ENCODE peak calls at places on chromosomes 5 and 9, in ten cellular contexts. One of them, this sample, is unnamed.

GRCh38 chr5:95863383-95863757 is 40.8 kb upstream of the GLRX start:
- DNase-seq in left colon: no peak
- DNase-seq in iPS-NIHi11: no peak
- DNase-seq in NCI-H187 treated with DMSO at 0.1 percent for 48 hours: no peak
- DNase-seq in stimulated activated CD8-positive, alpha-beta memory T cell treated with anti-CD3 and anti-CD28 coated beads, Interleukin-7, amount 100 ng/mL, for 24 hours: no peak
- DNase-seq in CD4-positive, CD25-positive, alpha-beta regulatory T cell: no peak
- DNase-seq in pancreas: no peak
- DNase-seq in mesendoderm: no peak
- DNase-seq in RWPE1: no peak
- DNase-seq in CD8-positive, alpha-beta T cell: no peak
- DNase-seq in this sample: peak

GRCh38 chr5:142239394-142240159 is 85.2 kb downstream of the SPRY4 start:
- DNase-seq in left colon: no peak
- DNase-seq in RWPE1: peak
- DNase-seq in iPS-NIHi11: no peak
- DNase-seq in CD8-positive, alpha-beta T cell: no peak
- DNase-seq in CD4-positive, CD25-positive, alpha-beta regulatory T cell: no peak
- DNase-seq in NCI-H187 treated with DMSO at 0.1 percent for 48 hours: no peak
- DNase-seq in pancreas: no peak
- DNase-seq in stimulated activated CD8-positive, alpha-beta memory T cell treated with anti-CD3 and anti-CD28 coated beads, Interleukin-7, amount 100 ng/mL, for 24 hours: no peak
- DNase-seq in mesendoderm: no peak
- DNase-seq in this sample: no peak

GRCh38 chr5:98096155-98096554 is 677.3 kb upstream of the RGMB start:
- DNase-seq in NCI-H187 treated with DMSO at 0.1 percent for 48 hours: no peak
- DNase-seq in mesendoderm: peak
- DNase-seq in CD4-positive, CD25-positive, alpha-beta regulatory T cell: no peak
- DNase-seq in pancreas: no peak
- DNase-seq in CD8-positive, alpha-beta T cell: no peak
- DNase-seq in iPS-NIHi11: no peak
- DNase-seq in RWPE1: no peak
- DNase-seq in stimulated activated CD8-positive, alpha-beta memory T cell treated with anti-CD3 and anti-CD28 coated beads, Interleukin-7, amount 100 ng/mL, for 24 hours: no peak
- DNase-seq in left colon: no peak
- DNase-seq in this sample: peak

GRCh38 chr5:95669540-95669939 is 13.3 kb downstream of the SPATA9 start:
- DNase-seq in pancreas: no peak
- DNase-seq in CD4-positive, CD25-positive, alpha-beta regulatory T cell: no peak
- DNase-seq in iPS-NIHi11: no peak
- DNase-seq in NCI-H187 treated with DMSO at 0.1 percent for 48 hours: no peak
- DNase-seq in CD8-positive, alpha-beta T cell: no peak
- DNase-seq in stimulated activated CD8-positive, alpha-beta memory T cell treated with anti-CD3 and anti-CD28 coated beads, Interleukin-7, amount 100 ng/mL, for 24 hours: no peak
- DNase-seq in mesendoderm: peak
- DNase-seq in left colon: peak
- DNase-seq in RWPE1: no peak
- DNase-seq in this sample: peak

GRCh38 chr9:98603821-98604383 is 104.8 kb downstream of the GABBR2 start:
- DNase-seq in left colon: no peak
- DNase-seq in mesendoderm: no peak
- DNase-seq in stimulated activated CD8-positive, alpha-beta memory T cell treated with anti-CD3 and anti-CD28 coated beads, Interleukin-7, amount 100 ng/mL, for 24 hours: no peak
- DNase-seq in NCI-H187 treated with DMSO at 0.1 percent for 48 hours: no peak
- DNase-seq in RWPE1: no peak
- DNase-seq in iPS-NIHi11: no peak
- DNase-seq in pancreas: no peak
- DNase-seq in CD8-positive, alpha-beta T cell: no peak
- DNase-seq in CD4-positive, CD25-positive, alpha-beta regulatory T cell: no peak
- DNase-seq in this sample: peak

GRCh38 chr5:151651997-151652645 is 34.6 kb downstream of the SPARC start:
- DNase-seq in pancreas: peak
- DNase-seq in CD8-positive, alpha-beta T cell: peak
- DNase-seq in mesendoderm: peak
- DNase-seq in left colon: peak
- DNase-seq in RWPE1: peak
- DNase-seq in stimulated activated CD8-positive, alpha-beta memory T cell treated with anti-CD3 and anti-CD28 coated beads, Interleukin-7, amount 100 ng/mL, for 24 hours: peak
- DNase-seq in NCI-H187 treated with DMSO at 0.1 percent for 48 hours: peak
- DNase-seq in iPS-NIHi11: peak
- DNase-seq in CD4-positive, CD25-positive, alpha-beta regulatory T cell: peak
- DNase-seq in this sample: peak

GRCh38 chr5:96997265-96997859 is 61.5 kb downstream of the LNPEP start:
- DNase-seq in pancreas: no peak
- DNase-seq in RWPE1: peak
- DNase-seq in CD4-positive, CD25-positive, alpha-beta regulatory T cell: peak
- DNase-seq in stimulated activated CD8-positive, alpha-beta memory T cell treated with anti-CD3 and anti-CD28 coated beads, Interleukin-7, amount 100 ng/mL, for 24 hours: no peak
- DNase-seq in mesendoderm: peak
- DNase-seq in iPS-NIHi11: peak
- DNase-seq in NCI-H187 treated with DMSO at 0.1 percent for 48 hours: no peak
- DNase-seq in left colon: no peak
- DNase-seq in CD8-positive, alpha-beta T cell: no peak
- DNase-seq in this sample: peak

GRCh38 chr5:75744355-75744754 is 27.1 kb upstream of the POC5 start:
- DNase-seq in NCI-H187 treated with DMSO at 0.1 percent for 48 hours: no peak
- DNase-seq in CD4-positive, CD25-positive, alpha-beta regulatory T cell: no peak
- DNase-seq in pancreas: no peak
- DNase-seq in stimulated activated CD8-positive, alpha-beta memory T cell treated with anti-CD3 and anti-CD28 coated beads, Interleukin-7, amount 100 ng/mL, for 24 hours: no peak
- DNase-seq in left colon: no peak
- DNase-seq in mesendoderm: no peak
- DNase-seq in CD8-positive, alpha-beta T cell: no peak
- DNase-seq in iPS-NIHi11: no peak
- DNase-seq in RWPE1: no peak
- DNase-seq in this sample: no peak

GRCh38 chr9:119868694-119869093 is 499.5 kb upstream of the BRINP1 start:
- DNase-seq in CD8-positive, alpha-beta T cell: no peak
- DNase-seq in RWPE1: no peak
- DNase-seq in pancreas: no peak
- DNase-seq in left colon: peak
- DNase-seq in CD4-positive, CD25-positive, alpha-beta regulatory T cell: no peak
- DNase-seq in NCI-H187 treated with DMSO at 0.1 percent for 48 hours: no peak
- DNase-seq in mesendoderm: peak
- DNase-seq in stimulated activated CD8-positive, alpha-beta memory T cell treated with anti-CD3 and anti-CD28 coated beads, Interleukin-7, amount 100 ng/mL, for 24 hours: no peak
- DNase-seq in iPS-NIHi11: no peak
- DNase-seq in this sample: no peak

GRCh38 chr5:90560771-90561170 is 2.2 kb downstream of the ADGRV1 start:
- DNase-seq in CD8-positive, alpha-beta T cell: no peak
- DNase-seq in CD4-positive, CD25-positive, alpha-beta regulatory T cell: no peak
- DNase-seq in mesendoderm: no peak
- DNase-seq in left colon: no peak
- DNase-seq in RWPE1: no peak
- DNase-seq in pancreas: no peak
- DNase-seq in iPS-NIHi11: no peak
- DNase-seq in NCI-H187 treated with DMSO at 0.1 percent for 48 hours: no peak
- DNase-seq in stimulated activated CD8-positive, alpha-beta memory T cell treated with anti-CD3 and anti-CD28 coated beads, Interleukin-7, amount 100 ng/mL, for 24 hours: no peak
- DNase-seq in this sample: no peak

GRCh38 chr9:115944166-115944948 is 209.2 kb upstream of the PAPPA start:
- DNase-seq in iPS-NIHi11: peak
- DNase-seq in RWPE1: peak
- DNase-seq in CD8-positive, alpha-beta T cell: no peak
- DNase-seq in CD4-positive, CD25-positive, alpha-beta regulatory T cell: no peak
- DNase-seq in stimulated activated CD8-positive, alpha-beta memory T cell treated with anti-CD3 and anti-CD28 coated beads, Interleukin-7, amount 100 ng/mL, for 24 hours: no peak
- DNase-seq in left colon: peak
- DNase-seq in NCI-H187 treated with DMSO at 0.1 percent for 48 hours: no peak
- DNase-seq in mesendoderm: peak
- DNase-seq in pancreas: no peak
- DNase-seq in this sample: peak

GRCh38 chr9:136679431-136679941 is 7.8 kb downstream of the AGPAT2 start:
- DNase-seq in mesendoderm: no peak
- DNase-seq in stimulated activated CD8-positive, alpha-beta memory T cell treated with anti-CD3 and anti-CD28 coated beads, Interleukin-7, amount 100 ng/mL, for 24 hours: no peak
- DNase-seq in left colon: no peak
- DNase-seq in RWPE1: no peak
- DNase-seq in pancreas: no peak
- DNase-seq in iPS-NIHi11: no peak
- DNase-seq in CD8-positive, alpha-beta T cell: no peak
- DNase-seq in NCI-H187 treated with DMSO at 0.1 percent for 48 hours: no peak
- DNase-seq in CD4-positive, CD25-positive, alpha-beta regulatory T cell: no peak
- DNase-seq in this sample: peak

This sample was measured in amniotic epithelial cell.